ENCODE peak calls at places on chromosomes 12 and 14, in four cellular contexts. Q is body of pancreas, N is prostate gland, U is fibroblast of the aortic adventitia. T is an unnamed sample.

GRCh38 chr14:26132061-26132460 is 465.8 kb downstream of the NOVA1 start:
- DNase-seq in Q (no peak), N (no peak), U (peak), T (no peak)

GRCh38 chr12:113298861-113299545 is 35.9 kb downstream of the SLC8B1 start:
- DNase-seq in Q (peak), N (no peak), U (no peak), T (peak)

GRCh38 chr12:52650520-52651081 is 1.4 kb downstream of the KRT2 start:
- DNase-seq in Q (no peak), N (peak), U (no peak), T (peak)

GRCh38 chr12:50195832-50196231 is 28.7 kb upstream of the CERS5 start:
- DNase-seq in Q (no peak), N (peak), U (no peak), T (no peak)

GRCh38 chr12:42140901-42141300 is 3.8 kb downstream of the GXYLT1 start:
- DNase-seq in Q (no peak), N (no peak), U (no peak), T (no peak)

GRCh38 chr12:109716512-109717389 is 3.1 kb downstream of the FAM222A start:
- DNase-seq in Q (no peak), N (peak), U (no peak), T (peak)

GRCh38 chr12:111330800-111331752 is 37.8 kb downstream of the PHETA1 start:
- DNase-seq in Q (no peak), N (no peak), U (peak), T (no peak)

GRCh38 chr14:90491868-90492560 is 95.2 kb downstream of the CALM1 start:
- DNase-seq in Q (no peak), N (no peak), U (no peak), T (no peak)

GRCh38 chr12:9039397-9039977 is 50.1 kb downstream of the KLRG1 start:
- DNase-seq in Q (peak), N (peak), U (peak), T (no peak)

GRCh38 chr12:52947738-52948423 is 1.0 kb upstream of the KRT18 start:
- DNase-seq in Q (no peak), N (no peak), U (no peak), T (no peak)

GRCh38 chr12:13164859-13165577 is 31.5 kb upstream of the EMP1 start:
- DNase-seq in Q (no peak), N (no peak), U (no peak), T (no peak)

GRCh38 chr12:90515199-90516175 is 439.5 kb downstream of the CCER1 start:
- DNase-seq in Q (no peak), N (no peak), U (peak), T (no peak)

GRCh38 chr12:132806857-132807256 is 21.8 kb downstream of the GOLGA3 start:
- DNase-seq in Q (no peak), N (no peak), U (no peak), T (no peak)

GRCh38 chr12:6430124-6430989 is 14.4 kb upstream of the CD27 start:
- DNase-seq in Q (peak), N (peak), U (peak), T (peak)

GRCh38 chr14:96203116-96203515 is 1.5 kb upstream of the BDKRB2 start:
- DNase-seq in Q (no peak), N (no peak), U (no peak), T (no peak)

GRCh38 chr12:95083471-95083870 is 10.1 kb upstream of the NR2C1 start:
- DNase-seq in Q (no peak), N (no peak), U (peak), T (no peak)

GRCh38 chr14:89394920-89395319 is 22.1 kb downstream of the FOXN3 start:
- DNase-seq in Q (no peak), N (no peak), U (no peak), T (no peak)

GRCh38 chr12:5441497-5442236 is 9.8 kb downstream of the NTF3 start:
- DNase-seq in Q (peak), N (peak), U (peak), T (no peak)

GRCh38 chr14:89407856-89408255 is 9.2 kb downstream of the FOXN3 start:
- DNase-seq in Q (no peak), N (no peak), U (peak), T (no peak)

GRCh38 chr12:68557011-68557715 is 53.5 kb upstream of the RAP1B start:
- DNase-seq in Q (no peak), N (no peak), U (peak), T (no peak)

GRCh38 chr12:130702966-130703732 is 12.9 kb downstream of the RIMBP2 start:
- DNase-seq in Q (no peak), N (no peak), U (no peak), T (no peak)

GRCh38 chr14:66717571-66718140 is 209.7 kb downstream of the GPHN start:
- DNase-seq in Q (no peak), N (no peak), U (no peak), T (no peak)

GRCh38 chr12:106138279-106138645 is 492 bp downstream of the NUAK1 start:
- DNase-seq in Q (peak), N (no peak), U (no peak), T (no peak)

GRCh38 chr14:91749857-91750256 is 18.0 kb upstream of the CATSPERB start:
- DNase-seq in Q (no peak), N (no peak), U (no peak), T (no peak)

GRCh38 chr14:50063876-50064420 is 52.4 kb downstream of the VCPKMT start:
- DNase-seq in Q (no peak), N (no peak), U (no peak), T (peak)

GRCh38 chr14:93322886-93323596 is 9.8 kb downstream of the BTBD7 start:
- DNase-seq in Q (no peak), N (no peak), U (no peak), T (no peak)

GRCh38 chr14:24362241-24362960 is 5.6 kb upstream of the NFATC4 start:
- DNase-seq in Q (no peak), N (no peak), U (no peak), T (no peak)

GRCh38 chr14:49306152-49306751 is 279.9 kb downstream of the RPS29 start:
- DNase-seq in Q (no peak), N (no peak), U (peak), T (no peak)

GRCh38 chr12:98530068-98530467 is 14.7 kb downstream of the TMPO start:
- DNase-seq in Q (no peak), N (no peak), U (no peak), T (no peak)

GRCh38 chr12:81128930-81129554 is 51.2 kb downstream of the ACSS3 start:
- DNase-seq in Q (peak), N (no peak), U (peak), T (peak)

GRCh38 chr12:113862570-113863454 is 103.3 kb downstream of the RBM19 start:
- DNase-seq in Q (no peak), N (no peak), U (peak), T (no peak)

GRCh38 chr12:108838194-108839010 is 19.0 kb downstream of the SSH1 start:
- DNase-seq in Q (peak), N (peak), U (peak), T (peak)

GRCh38 chr14:103105580-103106168 is 11.1 kb downstream of the EXOC3L4 start:
- DNase-seq in Q (no peak), N (no peak), U (no peak), T (peak)

GRCh38 chr12:3421599-3421998 is 69.4 kb upstream of the PRMT8 start:
- DNase-seq in Q (no peak), N (no peak), U (no peak), T (no peak)
- TF ChIP-seq CTCF in Q (no peak), N (no peak), U (no peak), T (no peak)

GRCh38 chr14:55936691-55937090 is 181.5 kb upstream of the PELI2 start:
- DNase-seq in Q (no peak), N (no peak), U (no peak), T (no peak)
- TF ChIP-seq CTCF in Q (no peak), N (no peak), U (no peak), T (no peak)

GRCh38 chr14:57530571-57530970 is 36.9 kb upstream of the CCDC198 start:
- DNase-seq in Q (no peak), N (no peak), U (no peak), T (no peak)

DNA sequence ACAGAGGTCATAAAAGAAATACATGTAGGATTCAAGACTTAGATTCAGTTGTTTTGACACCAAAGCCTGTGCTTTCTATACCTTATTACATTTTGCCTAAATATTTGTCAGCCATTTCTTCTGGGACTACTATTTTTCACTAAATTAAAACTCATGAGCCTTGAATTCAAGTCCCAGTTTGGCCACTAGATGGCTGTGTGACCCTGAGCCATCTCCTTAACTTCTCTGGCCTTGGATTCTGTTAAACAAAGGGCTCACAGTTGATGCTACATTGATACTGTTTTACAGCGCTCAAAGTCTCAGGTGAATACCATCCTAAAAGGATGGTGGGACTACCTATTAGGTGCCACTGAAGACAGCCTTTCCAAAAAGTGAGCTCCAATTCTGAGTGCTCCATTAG is 39.6 kb upstream of the CCDC198 start:
- DNase-seq in Q (no peak), N (no peak), U (peak), T (no peak)
- TF ChIP-seq CTCF in Q (peak), N (no peak), U (peak), T (no peak)

DNA sequence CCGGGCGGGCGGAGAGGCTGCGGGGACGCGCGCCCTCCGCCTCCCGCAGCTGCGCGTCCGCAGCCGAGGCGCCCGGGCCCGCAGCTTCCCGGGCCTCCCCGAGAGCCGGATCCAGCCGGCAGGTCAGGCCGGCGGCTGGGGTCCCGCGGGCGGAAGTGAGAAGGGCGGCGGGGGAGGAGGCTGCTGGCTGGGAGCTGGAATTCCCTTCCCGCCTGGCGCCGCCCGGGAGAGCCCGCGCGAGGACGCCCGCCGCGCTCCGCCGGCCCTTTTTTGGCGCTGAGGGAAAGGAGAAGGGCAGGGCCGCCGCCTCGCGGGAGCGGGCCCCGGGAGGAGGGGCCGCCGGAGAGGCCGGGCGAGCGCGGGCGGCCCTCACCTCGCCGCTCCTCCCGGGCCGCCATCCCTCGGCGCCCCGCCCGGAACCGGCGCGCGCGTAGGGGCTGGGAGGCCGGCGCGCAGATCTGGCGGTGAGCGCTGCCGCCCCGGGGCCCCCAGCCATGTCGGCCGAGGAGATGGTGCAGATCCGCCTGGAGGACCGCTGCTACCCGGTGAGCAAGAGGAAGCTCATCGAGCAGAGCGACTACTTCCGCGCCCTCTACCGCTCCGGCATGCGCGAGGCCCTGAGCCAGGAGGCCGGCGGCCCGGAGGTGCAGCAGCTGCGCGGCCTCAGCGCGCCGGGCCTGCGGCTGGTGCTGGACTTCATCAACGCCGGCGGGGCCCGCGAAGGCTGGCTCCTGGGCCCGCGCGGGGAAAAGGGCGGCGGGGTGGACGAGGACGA is at the start of the genes KLHL42 and MANSC4:
- DNase-seq in Q (peak), N (peak), U (peak), T (peak)
- TF ChIP-seq CTCF in Q (no peak), N (no peak), U (no peak), T (no peak)

GRCh38 chr14:20247651-20248246 is 8.7 kb downstream of the OR11H4 start:
- DNase-seq in Q (no peak), N (no peak), U (no peak), T (no peak)
- TF ChIP-seq CTCF in Q (peak), N (no peak), U (no peak), T (no peak)

GRCh38 chr14:75128596-75128990 is 1.7 kb upstream of the NEK9 start:
- DNase-seq in Q (no peak), N (no peak), U (no peak), T (no peak)

GRCh38 chr14:75126121-75126544 is 715 bp downstream of the NEK9 start:
- DNase-seq in Q (no peak), N (no peak), U (no peak), T (no peak)

GRCh38 chr14:75127903-75128595 is 1.2 kb upstream of the NEK9 start:
- DNase-seq in Q (no peak), N (no peak), U (no peak), T (no peak)

GRCh38 chr14:75125617-75126016 is 1.2 kb downstream of the NEK9 start:
- DNase-seq in Q (no peak), N (no peak), U (peak), T (no peak)

DNA sequence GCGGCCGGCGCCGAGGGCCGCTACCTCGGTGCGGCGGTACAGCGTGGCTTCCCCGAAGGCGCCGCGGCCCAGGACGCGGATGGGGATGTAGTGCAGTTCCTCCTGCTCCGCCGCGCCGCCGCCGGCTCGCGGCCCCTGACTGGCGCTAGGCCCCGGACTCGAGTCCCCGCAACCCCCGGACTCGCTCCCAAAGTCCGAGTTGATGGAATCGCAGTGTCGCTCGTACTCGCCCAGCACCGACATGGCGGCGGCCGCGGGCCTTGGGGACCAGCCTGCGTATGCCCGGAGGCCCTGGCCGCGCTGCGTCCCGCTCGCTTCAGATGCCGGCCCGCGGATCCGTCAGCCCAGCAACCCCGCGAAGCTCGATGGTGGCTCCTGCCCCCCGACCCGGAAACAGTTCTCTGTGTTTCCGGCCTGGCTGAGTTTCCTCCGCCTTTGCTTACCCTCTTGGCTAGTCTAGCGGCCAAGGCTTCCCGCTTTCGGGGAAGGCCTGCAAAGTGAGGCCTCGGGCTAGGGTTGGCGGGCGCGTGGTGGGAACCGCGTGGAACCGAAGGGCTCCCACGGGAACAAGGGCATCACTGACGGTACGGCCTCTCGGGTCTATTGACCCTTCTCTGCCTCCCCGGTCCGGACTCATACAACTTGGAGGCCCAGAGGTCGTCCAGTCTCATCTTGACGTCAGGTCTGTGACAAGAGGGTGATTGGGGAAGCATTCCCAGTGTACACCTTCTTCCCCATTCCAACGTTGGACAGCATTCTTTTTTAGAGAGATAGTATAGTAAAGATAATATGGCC is at the start of gene NEK9:
- DNase-seq in Q (peak), N (peak), U (peak), T (peak)
- TF ChIP-seq CTCF in Q (peak), N (no peak), U (no peak), T (no peak)

GRCh38 chr12:129162805-129163204 is 309.5 kb downstream of the GLT1D1 start:
- DNase-seq in Q (no peak), N (no peak), U (no peak), T (no peak)
- TF ChIP-seq CTCF in Q (no peak), N (no peak), U (no peak), T (no peak)

DNA sequence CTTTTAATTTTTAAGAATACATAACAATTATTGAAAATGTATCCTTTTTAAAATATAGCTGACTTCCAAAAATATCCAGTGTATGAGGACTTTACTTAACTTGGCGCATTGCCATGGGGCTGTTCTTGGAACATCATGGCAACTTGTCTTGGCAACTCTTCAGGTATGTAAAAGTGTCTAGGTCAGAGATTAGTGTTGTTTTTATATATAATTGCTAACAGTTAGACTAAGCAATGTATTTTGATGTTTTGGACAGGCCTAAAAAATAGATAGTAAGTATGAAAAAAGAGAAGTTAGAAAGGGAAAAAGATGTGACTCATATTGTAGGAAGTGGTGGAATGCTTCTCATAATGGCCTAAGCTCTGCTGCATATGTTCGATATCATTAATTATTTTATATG is 70.9 kb downstream of the MON2 start:
- DNase-seq in Q (peak), N (peak), U (peak), T (no peak)
- TF ChIP-seq CTCF in Q (no peak), N (no peak), U (no peak), T (no peak)

T was measured in colonic mucosa.